ENCODE peak calls at places on chromosomes 4 and X, in five cellular contexts. S is sigmoid colon, U is fibroblast of lung, O is ascending aorta, F is dorsolateral prefrontal cortex. M is an unnamed sample.
A peak's percentile ranks its signal among the peaks of the same experiment; 100 is the strongest.

GRCh38 chrX:136204571-136204970 is 46.6 kb downstream of the MAP7D3 start:
- DNase-seq in S (peak; percentile 71), U (peak; percentile 88), O (no peak), F (no peak), M (no peak)

GRCh38 chrX:9542106-9542764 is 77.4 kb downstream of the TBL1X start:
- DNase-seq in S (no peak), U (no peak), O (no peak), F (no peak), M (no peak)

GRCh38 chr4:142703694-142704309 is 142.3 kb downstream of the INPP4B start:
- DNase-seq in S (no peak), U (no peak), O (no peak), F (no peak), M (no peak)

GRCh38 chrX:124293810-124294209 is 38.6 kb upstream of the TEX13D start:
- DNase-seq in S (no peak), U (no peak), O (no peak), F (no peak), M (no peak)

GRCh38 chr4:169015237-169015636 is 5.2 kb upstream of the CBR4 start:
- DNase-seq in S (no peak), U (no peak), O (no peak), F (no peak), M (no peak)

GRCh38 chr4:173767650-173768049 is 237.6 kb upstream of the HAND2 start:
- DNase-seq in S (no peak), U (no peak), O (no peak), F (no peak), M (no peak)

GRCh38 chr4:87258677-87259076 is 38.3 kb upstream of the KLHL8 start:
- DNase-seq in S (no peak), U (no peak), O (no peak), F (no peak), M (no peak)

GRCh38 chrX:115058276-115058675 is 40.9 kb upstream of the IL13RA2 start:
- DNase-seq in S (peak; percentile 58), U (peak; percentile 92), O (no peak), F (no peak), M (no peak)

GRCh38 chrX:134459683-134460004 is 321 bp upstream of the HPRT1 start:
- DNase-seq in S (no peak), U (peak; percentile 1), O (no peak), F (no peak), M (no peak)

GRCh38 chr4:121953860-121954259 is 2.0 kb upstream of the TRPC3 start:
- DNase-seq in S (no peak), U (no peak), O (no peak), F (no peak), M (no peak)

GRCh38 chr4:152038238-152038637 is 277.4 kb upstream of the GATB start:
- DNase-seq in S (no peak), U (peak; percentile 19), O (no peak), F (no peak), M (no peak)

GRCh38 chrX:120839506-120839905 is 36.2 kb downstream of the CT47B1 start:
- DNase-seq in S (no peak), U (no peak), O (no peak), F (no peak), M (no peak)

GRCh38 chr4:176156656-176157055 is 38.7 kb downstream of the SPATA4 start:
- DNase-seq in S (no peak), U (peak; percentile 43), O (no peak), F (no peak), M (no peak)

GRCh38 chrX:21375795-21376069 is 1.5 kb downstream of the CNKSR2 start:
- DNase-seq in S (no peak), U (no peak), O (no peak), F (no peak), M (no peak)

GRCh38 chrX:18129694-18130093 is 91.0 kb downstream of the BEND2 start:
- DNase-seq in S (no peak), U (no peak), O (no peak), F (no peak), M (no peak)

DNA sequence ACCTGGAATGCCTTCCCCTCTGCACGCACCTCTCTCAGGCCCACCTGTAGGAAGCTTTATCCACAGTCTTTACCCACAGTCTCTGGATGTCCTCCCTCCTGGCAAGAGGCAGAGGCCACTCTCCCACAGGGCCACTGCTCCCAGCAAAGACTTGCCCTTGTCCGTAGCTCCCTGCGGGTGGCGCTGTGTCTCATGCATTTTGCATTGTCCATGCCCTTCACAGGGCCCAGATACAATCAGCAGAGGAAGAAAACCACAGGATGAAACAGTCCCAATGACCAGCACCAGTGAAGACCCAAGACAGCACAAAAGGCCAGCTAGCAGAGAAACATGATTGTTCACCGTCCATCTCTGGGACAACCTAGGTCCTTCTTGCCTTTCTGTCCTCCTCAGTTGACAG is 2.1 kb upstream of the NSG1 start:
- DNase-seq in S (no peak), U (no peak), O (no peak), F (no peak), M (no peak)
- TF ChIP-seq CTCF in S (no peak), U (peak; percentile 27), O (no peak), F (no peak), M (no peak)

GRCh38 chr4:48015216-48015615 is 1.3 kb downstream of the CNGA1 start:
- DNase-seq in S (no peak), U (no peak), O (no peak), F (no peak), M (no peak)

GRCh38 chr4:48017108-48017527 is 546 bp downstream of the NIPAL1 start:
- DNase-seq in S (peak; percentile 64), U (peak; percentile 17), O (no peak), F (no peak), M (no peak)

GRCh38 chr4:48015678-48016077 is 803 bp downstream of the CNGA1 start:
- DNase-seq in S (no peak), U (no peak), O (no peak), F (no peak), M (no peak)

GRCh38 chr4:48016141-48017107 is at the start of the genes CNGA1 and NIPAL1:
- DNase-seq in S (peak; percentile 70), U (peak; percentile 40), O (no peak), F (peak; percentile 48), M (peak; percentile 50)

DNA sequence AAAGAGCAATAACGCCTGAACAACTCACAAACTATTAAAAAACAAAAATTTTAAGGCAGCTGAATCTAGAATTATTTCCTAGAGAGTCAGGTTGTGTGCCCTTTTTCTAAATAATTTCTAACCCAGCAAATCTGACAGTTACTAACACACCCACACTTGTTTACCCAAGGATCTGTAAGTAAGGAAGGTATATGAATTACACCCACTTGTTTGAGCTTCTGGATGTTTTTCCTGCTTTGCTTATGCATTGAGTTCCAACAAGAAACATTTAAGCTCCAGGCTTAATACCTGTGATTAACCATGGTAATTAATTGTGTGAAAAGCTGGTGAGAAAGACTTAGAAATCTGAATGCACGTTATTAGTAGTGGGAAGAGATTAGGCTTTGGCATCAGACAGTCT is 1.5 kb downstream of the NIPAL1 start:
- DNase-seq in S (no peak), U (no peak), O (no peak), F (no peak), M (no peak)
- H3K27ac ChIP-seq in S (no peak overlapping the region), U (no peak overlapping the region), O (no peak overlapping the region), F (no peak overlapping the region), M (no peak overlapping the region)

DNA sequence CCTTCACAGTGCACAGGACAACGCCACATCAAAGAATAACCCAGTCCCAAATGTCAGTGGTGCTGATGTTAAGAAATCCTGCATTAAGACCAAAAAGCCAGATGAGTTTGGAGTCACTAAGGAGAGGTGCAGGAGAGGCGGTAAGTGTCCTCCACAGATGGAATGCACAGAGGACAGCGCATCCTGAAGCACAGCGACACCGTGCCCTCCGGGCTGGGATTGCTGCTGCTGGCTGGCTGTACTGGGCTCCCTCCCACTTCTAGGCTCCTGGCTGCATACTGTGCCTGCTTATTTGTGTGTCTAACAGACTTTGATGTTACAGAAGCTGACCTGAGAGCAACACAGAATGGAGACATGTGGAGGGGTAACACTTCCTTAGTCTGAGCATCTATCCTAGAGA is 325.6 kb upstream of the BOD1L1 start:
- DNase-seq in S (no peak), U (no peak), O (no peak), F (no peak), M (no peak)
- TF ChIP-seq CTCF in S (no peak), U (no peak), O (no peak), F (no peak), M (no peak)

DNA sequence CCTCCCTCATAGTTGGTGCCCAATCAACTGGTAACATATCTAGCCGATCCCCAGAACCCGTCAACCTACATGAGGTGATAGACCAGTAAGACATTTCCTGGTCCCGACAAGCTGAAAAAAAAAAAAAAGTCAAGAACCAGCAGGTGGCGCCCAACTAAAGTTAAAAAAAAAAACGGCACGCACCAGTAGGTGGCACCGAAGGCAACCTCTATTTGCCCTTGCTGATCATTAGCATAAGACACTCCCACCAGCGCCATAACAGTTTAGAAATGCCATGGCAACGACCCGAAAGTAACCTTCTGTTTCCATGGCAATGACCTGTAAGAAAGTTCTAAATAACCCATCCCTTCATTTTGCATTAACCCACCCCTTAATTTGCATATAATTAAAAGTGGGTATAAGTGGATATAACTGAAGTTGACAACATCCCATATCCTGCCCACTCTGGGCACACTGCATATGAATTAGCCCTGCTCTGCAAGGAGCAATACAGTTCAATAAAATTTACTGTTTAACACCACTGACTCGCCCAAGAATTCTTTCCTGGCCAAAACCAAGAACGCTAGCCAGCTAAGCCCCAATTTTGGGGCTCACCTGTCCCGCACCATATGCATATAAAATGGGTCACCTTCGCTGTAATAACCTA is 83.9 kb upstream of the SPANXB1 start:
- DNase-seq in S (no peak), U (peak; percentile 70), O (no peak), F (no peak), M (peak; percentile 4)
- H3K27ac ChIP-seq in S (no peak overlapping the region), U (no peak overlapping the region), O (no peak overlapping the region), F (no peak overlapping the region), M (no peak overlapping the region)

GRCh38 chr4:123580981-123581664 is 184.5 kb downstream of the SPRY1 start:
- DNase-seq in S (no peak), U (no peak), O (no peak), F (no peak), M (no peak)
- TF ChIP-seq CTCF in S (no peak), U (no peak), O (no peak), F (no peak), M (no peak)

GRCh38 chr4:3656441-3657376 is 109.5 kb upstream of the ADRA2C start:
- DNase-seq in S (no peak), U (no peak), O (no peak), F (no peak), M (no peak)
- H3K27ac ChIP-seq in S (no peak overlapping the region), U (no peak overlapping the region), O (peak overlapping the region; percentile 97), F (no peak overlapping the region), M (no peak overlapping the region)